ENCODE peak calls at places on chromosomes 5 and 9, in four cellular contexts. V, M, F and K are unnamed samples.

GRCh38 chr9:5688109-5688508 is 59.2 kb downstream of the RIC1 start:
- DNase-seq in V (no peak), F (peak; percentile 44), M (no peak), K (peak; percentile 38)

GRCh38 chr5:111507276-111507675 is 5.1 kb downstream of the STARD4 start:
- DNase-seq in M (no peak), F (no peak), V (no peak), K (no peak)

GRCh38 chr9:5389109-5389732 is 48.5 kb downstream of the PLGRKT start:
- DNase-seq in V (no peak), M (peak; percentile 63), F (peak; percentile 96), K (no peak)

GRCh38 chr5:73160239-73160671 is 12.7 kb upstream of the TMEM174 start:
- DNase-seq in V (no peak), M (no peak), F (no peak), K (no peak)

GRCh38 chr9:110728058-110728457 is 59.5 kb downstream of the MUSK start:
- DNase-seq in V (no peak), F (no peak), M (no peak), K (no peak)

GRCh38 chr9:90987566-90987965 is 185.9 kb downstream of the SYK start:
- DNase-seq in F (no peak), M (no peak), V (no peak), K (no peak)

GRCh38 chr5:196350-196749 is 5.1 kb downstream of the LRRC14B start:
- DNase-seq in M (no peak), F (no peak), V (no peak), K (no peak)

GRCh38 chr9:119829748-119830147 is 460.5 kb upstream of the BRINP1 start:
- DNase-seq in F (no peak), M (no peak), V (no peak), K (no peak)

GRCh38 chr5:10789021-10789420 is 28.0 kb upstream of the DAP start:
- DNase-seq in F (peak; percentile 91), M (peak; percentile 75), V (no peak), K (peak; percentile 44)

GRCh38 chr9:122092611-122093506 is at the start of gene TTLL11:
- DNase-seq in F (peak; percentile 90), M (peak; percentile 49), V (peak; percentile 96), K (peak; percentile 60)

GRCh38 chr9:108521063-108521462 is 334.7 kb downstream of the ACTL7B start:
- DNase-seq in V (no peak), M (no peak), F (peak; percentile 69), K (peak; percentile 5)

GRCh38 chr5:74334034-74334433 is 306.5 kb downstream of the ENC1 start:
- DNase-seq in F (no peak), V (no peak), M (no peak), K (no peak)

GRCh38 chr9:82354260-82354659 is 365.7 kb downstream of the SPATA31D1 start:
- DNase-seq in V (no peak), M (peak; percentile 80), F (peak; percentile 94), K (no peak)

GRCh38 chr5:68593211-68593701 is 377.7 kb downstream of the PIK3R1 start:
- DNase-seq in F (no peak), V (no peak), M (no peak), K (peak; percentile 83)

GRCh38 chr5:116669261-116670049 is 94.8 kb upstream of the SEMA6A start:
- DNase-seq in F (no peak), M (no peak), V (no peak), K (no peak)

GRCh38 chr5:53019320-53019719 is 30.2 kb downstream of the ITGA2 start:
- DNase-seq in M (no peak), V (no peak), F (peak; percentile 79), K (no peak)

GRCh38 chr5:28403846-28404245 is 1365.5 kb upstream of the CDH9 start:
- DNase-seq in V (no peak), F (no peak), M (no peak), K (peak; percentile 72)

GRCh38 chr5:1315709-1316587 is 21.1 kb upstream of the TERT start:
- DNase-seq in F (no peak), M (no peak), V (peak; percentile 81), K (no peak)

GRCh38 chr5:59660737-59661136 is 232.8 kb downstream of the PDE4D start:
- DNase-seq in V (no peak), F (peak; percentile 47), M (no peak), K (no peak)

GRCh38 chr5:179152941-179153340 is 92.8 kb downstream of the ZNF354C start:
- DNase-seq in V (no peak), F (no peak), M (no peak), K (no peak)

GRCh38 chr9:91395553-91396470 is 27.8 kb downstream of the NFIL3 start:
- DNase-seq in M (peak; percentile 88), V (no peak), F (peak; percentile 90), K (peak; percentile 48)

GRCh38 chr9:71004196-71004595 is 117.2 kb downstream of the TRPM3 start:
- DNase-seq in F (no peak), M (no peak), V (no peak), K (peak; percentile 81)

GRCh38 chr5:65191554-65192126 is 290.1 kb downstream of the ADAMTS6 start:
- DNase-seq in V (no peak), M (no peak), F (no peak), K (no peak)

GRCh38 chr9:132239999-132240859 is 78.4 kb downstream of the NTNG2 start:
- DNase-seq in V (peak; percentile 44), F (no peak), M (no peak), K (peak; percentile 2)

GRCh38 chr5:114317751-114318150 is 44.1 kb upstream of the KCNN2 start:
- DNase-seq in M (no peak), F (no peak), V (no peak), K (no peak)

GRCh38 chr5:141957367-141957993 is 522 bp downstream of the PCDH12 start:
- DNase-seq in V (no peak), F (no peak), M (no peak), K (no peak)

GRCh38 chr5:142756576-142756975 is 13.6 kb upstream of the ARHGAP26 start:
- DNase-seq in F (no peak), M (no peak), V (no peak), K (no peak)

GRCh38 chr5:44830951-44831350 is 22.2 kb downstream of the MRPS30 start:
- DNase-seq in M (no peak), F (no peak), V (no peak), K (no peak)

GRCh38 chr5:76273491-76273890 is 129.6 kb upstream of the IQGAP2 start:
- DNase-seq in V (no peak), M (no peak), F (no peak), K (no peak)

GRCh38 chr5:149790276-149790675 is 60.2 kb downstream of the PPARGC1B start:
- DNase-seq in F (no peak), M (no peak), V (no peak), K (no peak)

GRCh38 chr5:139658501-139658927 is 10.4 kb downstream of the CXXC5 start:
- DNase-seq in V (no peak), M (no peak), F (peak; percentile 75), K (no peak)

GRCh38 chr9:102044133-102044532 is 305.7 kb upstream of the GRIN3A start:
- DNase-seq in V (no peak), F (no peak), M (no peak), K (no peak)

GRCh38 chr5:118007262-118007661 is 981.1 kb downstream of the DTWD2 start:
- DNase-seq in M (no peak), F (no peak), V (no peak), K (no peak)

GRCh38 chr9:111728617-111729366 is 65.9 kb downstream of the SHOC1 start:
- DNase-seq in F (peak; percentile 91), V (no peak), M (peak; percentile 71), K (peak; percentile 59)

GRCh38 chr9:30280229-30280900 is 2104.1 kb upstream of the ACO1 start:
- DNase-seq in V (no peak), F (no peak), M (no peak), K (no peak)

GRCh38 chr5:65126192-65126591 is 355.5 kb downstream of the ADAMTS6 start:
- DNase-seq in M (no peak), V (no peak), F (peak; percentile 75), K (no peak)

DNA sequence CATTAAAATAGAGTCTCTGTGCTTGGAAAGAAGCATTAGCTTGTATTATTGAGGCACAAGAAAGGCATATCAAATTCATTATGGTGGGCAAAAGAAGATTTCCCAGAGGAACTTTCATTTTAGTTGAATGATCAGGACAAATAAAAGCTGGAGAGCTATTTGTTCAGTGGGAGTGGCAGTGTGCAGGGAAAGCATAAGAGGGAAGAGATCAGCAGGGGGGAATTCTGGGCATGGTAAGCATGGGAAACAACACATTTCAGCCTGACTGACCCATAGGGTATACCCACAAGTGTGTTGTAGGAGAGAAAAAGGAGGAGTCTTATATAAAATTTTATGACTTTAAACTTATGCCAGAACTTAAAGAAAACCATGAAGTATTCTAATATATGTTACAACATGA is 167.7 kb upstream of the RASA1 start:
- DNase-seq in V (no peak), F (no peak), M (no peak), K (no peak)
- H3K4me3 ChIP-seq in V (no peak overlapping the region), F (no peak overlapping the region), M (no peak overlapping the region), K (no peak overlapping the region)

GRCh38 chr9:95981741-95982390 is 106.4 kb downstream of the ERCC6L2 start:
- DNase-seq in M (no peak), V (no peak), F (no peak), K (peak; percentile 18)
- H3K4me3 ChIP-seq in M (no peak overlapping the region), V (no peak overlapping the region), F (no peak overlapping the region), K (no peak overlapping the region)

DNA sequence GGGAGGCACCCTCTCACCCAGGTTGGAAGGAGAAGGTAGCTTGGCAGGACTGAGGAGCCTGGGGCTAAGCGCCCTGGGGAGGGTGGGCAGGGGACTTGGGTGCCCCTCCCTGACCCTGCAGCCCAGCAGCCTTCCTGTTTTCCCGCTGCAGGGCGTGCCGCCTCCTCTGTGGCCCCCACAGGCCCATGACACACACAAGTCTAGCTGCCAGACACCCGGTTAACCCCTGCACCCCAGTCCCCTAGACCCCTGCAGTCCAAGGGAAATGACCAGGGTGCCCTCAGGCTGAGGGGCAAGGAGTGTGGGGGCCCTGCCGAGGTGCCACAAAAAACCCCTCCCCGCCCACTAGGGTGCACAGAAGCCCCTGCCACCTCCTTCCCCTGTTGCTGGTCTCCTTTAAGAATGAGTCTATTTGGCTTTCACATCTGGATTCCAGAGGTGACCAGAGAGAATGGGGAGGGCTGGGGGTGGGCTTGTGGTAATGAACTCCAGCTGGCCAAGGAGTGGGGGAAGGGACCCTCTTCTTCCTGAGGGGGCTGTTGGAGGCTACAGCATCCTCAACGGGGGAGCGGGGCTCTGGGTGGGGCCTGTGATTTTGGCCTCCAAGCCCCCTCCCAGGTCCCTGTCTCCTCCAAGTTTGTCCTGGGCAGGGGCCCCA is 32.9 kb downstream of the GOLGA2 start:
- DNase-seq in V (no peak), M (no peak), F (peak; percentile 69), K (no peak)
- H3K4me3 ChIP-seq in V (no peak overlapping the region), M (no peak overlapping the region), F (no peak overlapping the region), K (no peak overlapping the region)

DNA sequence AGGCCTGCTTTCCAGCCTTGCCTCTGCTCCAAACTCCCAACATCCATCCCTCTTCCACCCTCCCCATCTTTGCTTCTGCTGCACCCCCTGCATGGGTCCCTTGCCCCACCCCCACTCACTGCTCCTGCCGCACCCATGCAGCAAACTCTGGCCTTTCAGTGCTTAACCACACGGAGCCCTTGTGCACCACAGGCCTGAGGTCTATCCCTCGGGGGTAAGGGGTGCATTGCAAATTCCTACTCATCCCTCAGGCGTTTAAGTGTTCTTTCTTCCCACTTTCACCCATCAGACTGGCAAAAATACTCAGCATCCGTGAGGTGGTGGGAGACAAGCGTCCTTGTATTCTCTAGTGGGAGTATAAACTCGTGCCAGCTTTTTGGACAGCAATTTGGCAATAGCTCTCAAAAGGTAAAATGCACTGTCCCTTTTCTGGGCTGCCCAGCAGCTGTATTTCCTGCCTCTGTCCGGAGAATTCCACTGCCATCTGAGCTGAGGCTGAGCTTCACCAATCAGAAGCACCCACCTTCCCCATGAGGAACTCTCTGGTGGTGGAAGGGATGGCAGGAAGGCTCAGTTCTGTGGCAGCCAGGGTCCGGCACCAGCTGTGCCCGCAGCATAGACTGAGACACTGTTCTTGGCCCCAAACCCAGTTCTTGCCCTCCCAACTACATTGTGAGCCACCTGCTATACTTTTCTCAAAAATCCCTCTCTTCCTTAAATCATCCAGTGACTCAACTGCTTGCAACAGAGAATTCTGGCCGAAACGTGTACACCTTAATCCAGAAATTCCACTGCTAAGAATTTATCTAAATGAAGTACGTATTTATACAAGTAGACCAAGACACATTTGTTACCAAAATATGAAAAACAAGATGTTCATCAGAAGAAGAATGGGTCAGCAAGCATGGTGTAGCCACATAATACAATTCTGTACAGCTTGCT is 15.0 kb downstream of the PSMB7 start:
- DNase-seq in M (no peak), F (no peak), V (no peak), K (no peak)
- H3K4me3 ChIP-seq in M (no peak overlapping the region), F (no peak overlapping the region), V (no peak overlapping the region), K (no peak overlapping the region)